ENCODE peak calls at places on chromosomes 7 and 10, in six cellular contexts. One of them, this sample, is unnamed. For H3K4me1, the result is how much of the 10 kb centered on the place peaks cover.

GRCh38 chr10:18254086-18254485 is 113.9 kb downstream of the CACNB2 start:
- DNase-seq in neural progenitor cell: no peak
- DNase-seq in MM.1S: no peak
- DNase-seq in HCT116: no peak
- DNase-seq in SK-N-SH: no peak
- DNase-seq in GM23248: peak
- DNase-seq in this sample: no peak

GRCh38 chr10:35934637-35934995 is 292.5 kb upstream of the FZD8 start:
- DNase-seq in MM.1S: no peak
- DNase-seq in HCT116: no peak
- DNase-seq in neural progenitor cell: no peak
- DNase-seq in GM23248: no peak
- DNase-seq in SK-N-SH: no peak
- DNase-seq in this sample: no peak

GRCh38 chr7:98236366-98237185 is 15.5 kb downstream of the TECPR1 start:
- DNase-seq in GM23248: no peak
- DNase-seq in MM.1S: no peak
- DNase-seq in HCT116: no peak
- DNase-seq in SK-N-SH: peak
- DNase-seq in neural progenitor cell: no peak
- DNase-seq in this sample: no peak

GRCh38 chr7:39720586-39720985 is 97.2 kb downstream of the RALA start:
- DNase-seq in HCT116: no peak
- DNase-seq in SK-N-SH: no peak
- DNase-seq in neural progenitor cell: no peak
- DNase-seq in MM.1S: no peak
- DNase-seq in GM23248: no peak
- DNase-seq in this sample: peak

GRCh38 chr10:126511917-126512487 is 123.7 kb upstream of the ADAM12 start:
- DNase-seq in neural progenitor cell: no peak
- DNase-seq in MM.1S: no peak
- DNase-seq in HCT116: no peak
- DNase-seq in SK-N-SH: no peak
- DNase-seq in GM23248: peak
- DNase-seq in this sample: no peak

GRCh38 chr10:81040031-81040430 is 502.3 kb downstream of the SH2D4B start:
- DNase-seq in MM.1S: no peak
- DNase-seq in SK-N-SH: no peak
- DNase-seq in GM23248: no peak
- DNase-seq in HCT116: no peak
- DNase-seq in neural progenitor cell: no peak
- DNase-seq in this sample: no peak

GRCh38 chr7:1106063-1106782 is 18.3 kb downstream of the GPER1 start:
- DNase-seq in SK-N-SH: no peak
- DNase-seq in MM.1S: no peak
- DNase-seq in neural progenitor cell: no peak
- DNase-seq in GM23248: no peak
- DNase-seq in HCT116: no peak
- DNase-seq in this sample: no peak

GRCh38 chr7:930975-931758 is 23.3 kb downstream of the ADAP1 start:
- DNase-seq in HCT116: no peak
- DNase-seq in SK-N-SH: no peak
- DNase-seq in GM23248: no peak
- DNase-seq in neural progenitor cell: no peak
- DNase-seq in MM.1S: no peak
- DNase-seq in this sample: no peak

GRCh38 chr10:101778781-101779543 is 3.0 kb upstream of the FGF8 start:
- DNase-seq in neural progenitor cell: peak
- DNase-seq in MM.1S: peak
- DNase-seq in HCT116: no peak
- DNase-seq in GM23248: peak
- DNase-seq in SK-N-SH: peak
- DNase-seq in this sample: no peak

GRCh38 chr7:22733761-22734160 is 6.8 kb downstream of the IL6 start:
- DNase-seq in GM23248: no peak
- DNase-seq in SK-N-SH: no peak
- DNase-seq in neural progenitor cell: no peak
- DNase-seq in HCT116: no peak
- DNase-seq in MM.1S: no peak
- DNase-seq in this sample: no peak

GRCh38 chr10:124152139-124152780 is 58.9 kb upstream of the CHST15 start:
- DNase-seq in neural progenitor cell: no peak
- DNase-seq in HCT116: peak
- DNase-seq in MM.1S: no peak
- DNase-seq in GM23248: peak
- DNase-seq in SK-N-SH: no peak
- DNase-seq in this sample: peak

GRCh38 chr7:111529507-111530355 is 32.6 kb downstream of the IMMP2L start:
- DNase-seq in GM23248: peak
- DNase-seq in neural progenitor cell: no peak
- DNase-seq in SK-N-SH: no peak
- DNase-seq in MM.1S: no peak
- DNase-seq in HCT116: no peak
- DNase-seq in this sample: peak

GRCh38 chr10:132643709-132644543 is 106.3 kb downstream of the INPP5A start:
- DNase-seq in neural progenitor cell: peak
- DNase-seq in GM23248: no peak
- DNase-seq in HCT116: no peak
- DNase-seq in SK-N-SH: peak
- DNase-seq in MM.1S: no peak
- DNase-seq in this sample: no peak

GRCh38 chr10:125995726-125996304 is 99.5 kb downstream of the FANK1 start:
- DNase-seq in SK-N-SH: no peak
- DNase-seq in GM23248: no peak
- DNase-seq in neural progenitor cell: no peak
- DNase-seq in HCT116: no peak
- DNase-seq in MM.1S: no peak
- DNase-seq in this sample: no peak

GRCh38 chr10:124417846-124418725 is 637 bp downstream of the OAT start:
- DNase-seq in MM.1S: peak
- DNase-seq in HCT116: no peak
- DNase-seq in neural progenitor cell: peak
- DNase-seq in SK-N-SH: peak
- DNase-seq in GM23248: peak
- DNase-seq in this sample: peak

GRCh38 chr10:62648941-62649340 is 155.6 kb upstream of the ADO start:
- DNase-seq in SK-N-SH: no peak
- DNase-seq in neural progenitor cell: no peak
- DNase-seq in GM23248: no peak
- DNase-seq in HCT116: no peak
- DNase-seq in MM.1S: no peak
- DNase-seq in this sample: no peak
- H3K4me1 ChIP-seq in SK-N-SH: under half
- H3K4me1 ChIP-seq in neural progenitor cell: under half
- H3K4me1 ChIP-seq in GM23248: under half
- H3K4me1 ChIP-seq in HCT116: under half
- H3K4me1 ChIP-seq in MM.1S: under half
- H3K4me1 ChIP-seq in this sample: under half

DNA sequence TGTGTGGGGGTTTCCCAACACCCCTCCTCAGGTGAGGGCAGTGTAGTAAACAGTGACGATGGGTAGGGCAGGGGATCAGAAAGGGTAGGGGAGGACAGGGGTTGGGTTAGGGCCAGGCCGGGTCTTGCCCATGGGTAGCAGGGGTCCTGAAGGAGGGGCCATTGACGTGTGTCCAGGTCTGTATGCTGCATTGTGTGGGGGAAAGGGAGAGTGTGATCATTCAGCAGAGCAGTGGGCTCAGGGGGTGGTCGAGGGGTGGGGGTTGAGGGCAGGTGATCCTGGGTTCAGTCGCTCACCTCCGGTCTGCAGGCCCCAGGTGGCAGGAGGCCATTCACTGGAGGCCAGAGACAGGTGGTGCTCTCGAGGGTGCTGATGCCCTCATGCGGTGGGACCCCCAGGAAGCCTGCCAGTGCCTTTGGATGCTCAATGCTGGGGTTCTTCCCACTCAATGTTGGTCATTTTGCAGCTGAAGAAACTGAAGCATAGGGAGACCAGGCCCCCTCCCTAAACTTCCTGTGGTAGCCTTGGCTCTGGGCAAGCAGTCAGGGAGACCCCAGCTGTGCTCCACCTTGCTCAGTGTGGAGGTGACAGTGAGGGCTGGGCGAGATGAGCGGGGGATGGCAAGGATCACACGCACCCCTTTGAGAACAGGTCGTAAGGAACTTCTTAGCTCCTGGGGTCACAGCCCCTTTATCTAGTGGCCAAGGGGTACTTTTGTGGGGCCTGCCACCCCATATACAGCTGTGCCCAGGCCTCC is 48.8 kb upstream of the CAMK2B start:
- DNase-seq in MM.1S: no peak
- DNase-seq in neural progenitor cell: no peak
- DNase-seq in HCT116: no peak
- DNase-seq in GM23248: no peak
- DNase-seq in SK-N-SH: no peak
- DNase-seq in this sample: no peak
- TF ChIP-seq EZH2phosphoT487 in MM.1S: no peak
- TF ChIP-seq EZH2phosphoT487 in neural progenitor cell: no peak
- TF ChIP-seq EZH2phosphoT487 in HCT116: no peak
- TF ChIP-seq EZH2phosphoT487 in GM23248: no peak
- TF ChIP-seq EZH2phosphoT487 in SK-N-SH: no peak
- TF ChIP-seq EZH2phosphoT487 in this sample: no peak

GRCh38 chr7:129830949-129831348 is 121.8 kb downstream of the UBE2H start:
- DNase-seq in SK-N-SH: no peak
- DNase-seq in GM23248: no peak
- DNase-seq in neural progenitor cell: no peak
- DNase-seq in MM.1S: no peak
- DNase-seq in HCT116: no peak
- DNase-seq in this sample: no peak
- H3K9ac ChIP-seq in SK-N-SH: peak
- H3K9ac ChIP-seq in GM23248: peak
- H3K9ac ChIP-seq in neural progenitor cell: no peak
- H3K9ac ChIP-seq in MM.1S: no peak
- H3K9ac ChIP-seq in HCT116: peak
- H3K9ac ChIP-seq in this sample: peak

DNA sequence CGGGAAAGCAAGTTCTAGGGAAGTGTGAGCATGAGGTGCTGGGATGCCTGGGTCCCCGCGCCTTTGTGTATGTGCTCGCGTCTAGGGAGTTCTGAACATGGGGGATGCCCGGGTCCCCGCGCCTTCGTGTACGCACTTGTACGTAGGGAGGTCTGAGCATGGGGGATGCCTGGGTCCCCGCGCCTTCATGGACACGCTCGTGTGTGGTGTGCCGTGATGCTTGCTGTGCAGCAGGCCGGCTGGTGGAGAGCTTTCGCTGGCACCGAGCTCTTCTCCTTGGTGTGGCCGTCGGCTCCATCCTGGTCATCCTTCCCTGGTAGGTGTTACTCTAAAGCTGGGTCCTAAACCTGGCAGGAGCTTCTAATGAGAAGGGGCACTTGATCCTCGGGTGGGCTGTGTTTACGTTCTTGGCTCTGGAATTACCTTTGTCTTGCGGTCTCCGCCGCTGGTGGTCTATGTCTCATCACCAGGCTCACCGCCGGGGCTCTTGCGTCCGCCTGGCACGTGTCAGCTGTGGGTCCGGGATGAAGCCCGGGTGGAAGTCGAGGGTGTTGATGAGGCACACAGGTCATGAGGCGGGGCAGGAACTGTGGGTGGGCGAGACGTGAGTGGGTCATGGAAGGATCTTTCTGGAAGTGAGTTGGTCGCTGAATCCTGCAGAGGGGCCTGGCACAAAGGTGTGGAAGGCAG is 63.5 kb downstream of the DNAJB6 start:
- DNase-seq in GM23248: no peak
- DNase-seq in HCT116: no peak
- DNase-seq in MM.1S: no peak
- DNase-seq in neural progenitor cell: no peak
- DNase-seq in SK-N-SH: peak
- DNase-seq in this sample: no peak
- H3K4me1 ChIP-seq in GM23248: under half
- H3K4me1 ChIP-seq in HCT116: under half
- H3K4me1 ChIP-seq in MM.1S: under half
- H3K4me1 ChIP-seq in neural progenitor cell: under half
- H3K4me1 ChIP-seq in SK-N-SH: under half
- H3K4me1 ChIP-seq in this sample: under half

This sample was measured in PC-3.